ENCODE peak calls at places on chromosome 17, in six cellular contexts. One of them, this sample, is unnamed.

GRCh38 chr17:56756536-56756935 is 77.2 kb downstream of the C17orf67 start:
- DNase-seq in IMR-90: peak
- DNase-seq in GM12892: no peak
- DNase-seq in stomach: no peak
- DNase-seq in sigmoid colon: no peak
- DNase-seq in uterus: no peak
- DNase-seq in this sample: no peak

GRCh38 chr17:6425407-6425806 is 9.5 kb downstream of the AIPL1 start:
- DNase-seq in IMR-90: no peak
- DNase-seq in GM12892: no peak
- DNase-seq in stomach: no peak
- DNase-seq in sigmoid colon: no peak
- DNase-seq in uterus: no peak
- DNase-seq in this sample: no peak

GRCh38 chr17:30819941-30820705 is 4.4 kb downstream of the CRLF3 start:
- DNase-seq in IMR-90: peak
- DNase-seq in GM12892: no peak
- DNase-seq in stomach: no peak
- DNase-seq in sigmoid colon: no peak
- DNase-seq in uterus: no peak
- DNase-seq in this sample: no peak

GRCh38 chr17:31544186-31544585 is 152.7 kb downstream of the RAB11FIP4 start:
- DNase-seq in IMR-90: no peak
- DNase-seq in GM12892: no peak
- DNase-seq in stomach: no peak
- DNase-seq in sigmoid colon: no peak
- DNase-seq in uterus: no peak
- DNase-seq in this sample: no peak

GRCh38 chr17:1110844-1111598 is 68.8 kb downstream of the ABR start:
- DNase-seq in IMR-90: peak
- DNase-seq in GM12892: no peak
- DNase-seq in stomach: no peak
- DNase-seq in sigmoid colon: peak
- DNase-seq in uterus: peak
- DNase-seq in this sample: no peak

GRCh38 chr17:32150358-32150757 is 8.1 kb downstream of the RHOT1 start:
- DNase-seq in IMR-90: no peak
- DNase-seq in GM12892: no peak
- DNase-seq in stomach: no peak
- DNase-seq in sigmoid colon: no peak
- DNase-seq in uterus: no peak
- DNase-seq in this sample: peak

GRCh38 chr17:80025140-80025539 is 10.5 kb downstream of the TBC1D16 start:
- DNase-seq in IMR-90: no peak
- DNase-seq in GM12892: no peak
- DNase-seq in stomach: no peak
- DNase-seq in sigmoid colon: no peak
- DNase-seq in uterus: no peak
- DNase-seq in this sample: no peak

GRCh38 chr17:66172706-66173223 is 19.2 kb downstream of the CEP112 start:
- DNase-seq in IMR-90: no peak
- DNase-seq in GM12892: no peak
- DNase-seq in stomach: no peak
- DNase-seq in sigmoid colon: no peak
- DNase-seq in uterus: no peak
- DNase-seq in this sample: no peak

GRCh38 chr17:30942311-30943079 is 20.8 kb downstream of the ADAP2 start:
- DNase-seq in IMR-90: peak
- DNase-seq in GM12892: no peak
- DNase-seq in stomach: no peak
- DNase-seq in sigmoid colon: no peak
- DNase-seq in uterus: no peak
- DNase-seq in this sample: no peak

GRCh38 chr17:27551701-27552466 is 79.1 kb upstream of the LGALS9 start:
- DNase-seq in IMR-90: peak
- DNase-seq in GM12892: no peak
- DNase-seq in stomach: no peak
- DNase-seq in sigmoid colon: no peak
- DNase-seq in uterus: no peak
- DNase-seq in this sample: no peak

GRCh38 chr17:17751996-17752821 is 71.0 kb downstream of the RAI1 start:
- DNase-seq in IMR-90: peak
- DNase-seq in GM12892: peak
- DNase-seq in stomach: peak
- DNase-seq in sigmoid colon: peak
- DNase-seq in uterus: peak
- DNase-seq in this sample: peak
- TF ChIP-seq POLR2A in IMR-90: no peak
- TF ChIP-seq POLR2A in GM12892: peak
- TF ChIP-seq POLR2A in stomach: no peak
- TF ChIP-seq POLR2A in sigmoid colon: no peak
- TF ChIP-seq POLR2A in uterus: peak
- TF ChIP-seq POLR2A in this sample: peak

GRCh38 chr17:45149037-45149668 is 878 bp downstream of the HEXIM1 start:
- DNase-seq in IMR-90: peak
- DNase-seq in GM12892: peak
- DNase-seq in stomach: peak
- DNase-seq in sigmoid colon: peak
- DNase-seq in uterus: peak
- DNase-seq in this sample: peak
- TF ChIP-seq POLR2A in IMR-90: no peak
- TF ChIP-seq POLR2A in GM12892: peak
- TF ChIP-seq POLR2A in stomach: no peak
- TF ChIP-seq POLR2A in sigmoid colon: peak
- TF ChIP-seq POLR2A in uterus: peak
- TF ChIP-seq POLR2A in this sample: no peak

DNA sequence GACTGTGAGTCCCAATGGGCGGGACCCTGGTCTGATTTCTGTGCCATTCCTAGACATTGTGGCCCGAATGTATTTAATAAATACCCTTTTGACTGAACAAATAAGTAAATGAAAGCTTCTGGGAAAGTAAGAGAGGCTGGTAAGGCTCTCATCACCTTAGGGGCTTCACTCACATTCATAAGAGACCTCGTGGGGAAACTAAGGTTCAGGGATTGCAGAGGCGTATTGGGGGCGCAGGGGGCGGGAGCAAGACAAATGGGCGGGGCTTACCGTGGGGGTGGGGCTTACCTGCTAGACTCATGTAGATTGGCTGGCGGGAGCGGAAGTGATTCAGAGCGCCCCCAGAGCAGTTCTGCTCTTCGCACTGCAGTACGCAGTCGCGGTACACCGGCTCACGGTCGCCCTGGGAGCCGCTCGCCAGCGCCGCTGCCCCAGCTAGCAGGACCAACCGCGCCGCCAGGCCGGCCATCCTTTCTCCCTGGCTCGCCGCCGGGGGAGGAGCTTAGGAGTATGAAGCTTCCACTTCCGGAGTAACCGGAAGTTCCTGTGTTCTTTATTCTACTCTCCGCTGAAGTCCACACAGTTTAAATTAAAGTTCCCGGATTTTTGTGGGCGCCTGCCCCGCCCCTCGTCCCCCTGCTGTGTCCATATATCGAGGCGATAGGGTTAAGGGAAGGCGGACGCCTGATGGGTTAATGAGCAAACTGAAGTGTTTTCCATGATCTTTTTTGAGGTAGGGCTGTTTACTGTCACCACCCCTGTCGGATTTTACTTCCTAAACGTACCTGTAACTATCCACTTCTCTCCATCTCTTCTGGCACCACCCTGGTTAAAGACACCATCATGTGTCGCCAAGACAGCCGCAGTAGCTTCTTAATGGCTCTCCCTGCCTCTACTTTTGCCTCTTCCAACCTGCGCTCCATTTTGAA is at the start of gene PGAP3:
- DNase-seq in IMR-90: peak
- DNase-seq in GM12892: peak
- DNase-seq in stomach: peak
- DNase-seq in sigmoid colon: peak
- DNase-seq in uterus: peak
- DNase-seq in this sample: peak
- TF ChIP-seq POLR2A in IMR-90: peak
- TF ChIP-seq POLR2A in GM12892: peak
- TF ChIP-seq POLR2A in stomach: no peak
- TF ChIP-seq POLR2A in sigmoid colon: no peak
- TF ChIP-seq POLR2A in uterus: peak
- TF ChIP-seq POLR2A in this sample: peak

GRCh38 chr17:37610971-37611370 is 1.8 kb upstream of the SYNRG start:
- DNase-seq in IMR-90: peak
- DNase-seq in GM12892: no peak
- DNase-seq in stomach: no peak
- DNase-seq in sigmoid colon: no peak
- DNase-seq in uterus: no peak
- DNase-seq in this sample: peak

GRCh38 chr17:37608369-37609169 is 649 bp downstream of the SYNRG start:
- DNase-seq in IMR-90: peak
- DNase-seq in GM12892: peak
- DNase-seq in stomach: peak
- DNase-seq in sigmoid colon: no peak
- DNase-seq in uterus: no peak
- DNase-seq in this sample: peak

GRCh38 chr17:37607637-37608368 is 1.4 kb downstream of the SYNRG start:
- DNase-seq in IMR-90: no peak
- DNase-seq in GM12892: peak
- DNase-seq in stomach: no peak
- DNase-seq in sigmoid colon: no peak
- DNase-seq in uterus: no peak
- DNase-seq in this sample: no peak

GRCh38 chr17:37605813-37606505 is 3.3 kb downstream of the SYNRG start:
- DNase-seq in IMR-90: no peak
- DNase-seq in GM12892: no peak
- DNase-seq in stomach: no peak
- DNase-seq in sigmoid colon: no peak
- DNase-seq in uterus: no peak
- DNase-seq in this sample: no peak

DNA sequence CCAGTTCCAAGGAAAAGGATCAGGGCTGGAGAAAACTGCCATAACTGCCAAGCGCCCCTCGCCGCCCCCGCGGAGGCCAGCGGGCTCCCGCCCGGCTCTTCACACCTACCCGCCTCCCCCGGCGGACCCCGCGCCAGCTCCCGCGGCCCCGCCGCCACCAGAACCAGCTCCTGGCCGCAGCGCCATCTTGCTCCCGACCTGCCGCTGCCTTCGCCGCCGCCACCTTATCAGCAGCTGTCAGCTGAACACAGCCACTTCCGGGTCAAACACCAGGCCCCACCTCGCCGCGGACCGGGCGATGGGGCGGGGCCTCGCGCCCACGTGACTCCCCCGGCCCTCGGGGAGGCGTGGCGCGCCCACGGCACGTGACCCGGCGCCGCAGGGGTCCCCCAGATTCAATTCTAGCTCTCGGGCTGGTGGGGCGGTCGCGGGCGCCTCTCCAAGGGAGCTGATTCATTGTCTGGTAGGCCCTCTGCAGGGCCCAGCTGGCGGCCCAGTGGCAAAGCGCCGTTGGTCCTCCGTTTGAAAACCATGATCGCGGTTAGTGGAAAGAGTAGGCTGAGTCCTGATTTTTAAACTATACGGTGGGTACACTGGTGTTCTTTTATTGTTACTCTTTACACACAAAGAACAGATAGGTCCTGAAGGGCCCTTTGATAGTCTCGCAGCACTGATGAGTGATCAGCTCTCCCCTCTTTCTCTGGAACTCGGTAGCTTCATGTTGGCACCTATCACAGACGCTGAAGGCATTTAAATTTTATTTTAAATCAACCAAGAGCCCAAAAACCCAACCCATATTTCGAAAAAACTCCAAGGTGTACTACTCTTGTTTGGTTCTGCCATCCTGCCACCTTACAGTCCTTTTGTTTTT is at the start of gene SYNRG:
- DNase-seq in IMR-90: peak
- DNase-seq in GM12892: peak
- DNase-seq in stomach: peak
- DNase-seq in sigmoid colon: peak
- DNase-seq in uterus: peak
- DNase-seq in this sample: peak
- TF ChIP-seq POLR2A in IMR-90: peak
- TF ChIP-seq POLR2A in GM12892: peak
- TF ChIP-seq POLR2A in stomach: no peak
- TF ChIP-seq POLR2A in sigmoid colon: peak
- TF ChIP-seq POLR2A in uterus: peak
- TF ChIP-seq POLR2A in this sample: peak

DNA sequence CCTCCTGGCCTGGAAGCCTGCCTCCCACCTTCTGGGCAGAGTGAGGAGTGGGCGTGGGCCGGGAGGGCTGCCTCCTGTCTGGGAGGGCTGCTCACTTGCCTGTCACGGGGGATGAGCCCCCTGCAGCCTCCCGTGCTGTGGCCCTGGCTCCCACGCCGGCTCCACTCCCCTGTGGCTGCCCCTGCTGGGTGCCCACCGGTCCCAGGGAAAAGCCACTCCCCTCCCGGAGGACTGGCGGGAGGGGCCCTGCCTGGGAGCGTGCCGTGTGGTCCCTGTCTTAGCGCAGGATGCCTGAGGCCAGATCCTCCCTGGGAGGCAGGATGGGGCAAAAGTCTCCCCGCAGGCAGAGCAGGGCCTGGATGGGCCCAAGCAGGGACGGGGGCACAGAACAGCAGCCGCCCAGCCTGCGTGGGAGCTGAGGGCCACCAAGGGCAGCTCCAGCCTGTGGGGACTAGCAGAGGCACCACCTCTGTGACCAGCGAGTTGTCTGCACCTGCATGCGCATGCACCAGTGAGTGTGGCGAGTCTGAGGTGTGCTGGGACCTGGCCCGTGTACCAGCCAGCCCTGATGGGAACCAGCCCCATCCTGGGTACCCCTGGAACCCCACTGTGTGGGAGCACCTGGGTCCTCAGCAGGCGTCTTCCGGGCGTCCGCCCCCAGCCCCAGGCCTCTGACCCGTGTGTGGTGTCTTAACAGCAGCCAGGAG is 339.9 kb downstream of the SEC14L1 start:
- DNase-seq in IMR-90: no peak
- DNase-seq in GM12892: no peak
- DNase-seq in stomach: no peak
- DNase-seq in sigmoid colon: no peak
- DNase-seq in uterus: no peak
- DNase-seq in this sample: no peak
- TF ChIP-seq POLR2A in IMR-90: no peak
- TF ChIP-seq POLR2A in GM12892: no peak
- TF ChIP-seq POLR2A in stomach: no peak
- TF ChIP-seq POLR2A in sigmoid colon: no peak
- TF ChIP-seq POLR2A in uterus: no peak
- TF ChIP-seq POLR2A in this sample: no peak

GRCh38 chr17:20997711-20998570 is 44.9 kb downstream of the USP22 start:
- DNase-seq in IMR-90: no peak
- DNase-seq in GM12892: no peak
- DNase-seq in stomach: no peak
- DNase-seq in sigmoid colon: peak
- DNase-seq in uterus: no peak
- DNase-seq in this sample: no peak
- TF ChIP-seq POLR2A in IMR-90: no peak
- TF ChIP-seq POLR2A in GM12892: no peak
- TF ChIP-seq POLR2A in stomach: no peak
- TF ChIP-seq POLR2A in sigmoid colon: no peak
- TF ChIP-seq POLR2A in uterus: no peak
- TF ChIP-seq POLR2A in this sample: no peak